ENCODE peak calls at places on chromosome 2, in nine cellular contexts. G, U, N, Y, S, C, H, Q and X are unnamed samples.

GRCh38 chr2:156006721-156007618 is 325.6 kb downstream of the NR4A2 start:
- DNase-seq in S (peak; percentile 6), H (no peak), Q (no peak), G (no peak), C (peak; percentile 2), U (no peak), Y (no peak), N (no peak), X (no peak)

GRCh38 chr2:191811807-191812602 is 34.9 kb downstream of the CAVIN2 start:
- DNase-seq in H (peak; percentile 85), Q (peak; percentile 62), S (peak; percentile 38), C (peak; percentile 22), N (peak; percentile 33), U (peak; percentile 49), Y (peak; percentile 83), G (peak; percentile 75), X (peak; percentile 55)

GRCh38 chr2:159497256-159497655 is 119.1 kb downstream of the BAZ2B start:
- DNase-seq in Y (peak; percentile 88), N (peak; percentile 16), G (no peak), H (peak; percentile 93), Q (no peak), S (no peak), C (no peak), U (no peak), X (peak; percentile 96)

GRCh38 chr2:63888490-63889402 is 47.0 kb downstream of the UGP2 start:
- DNase-seq in U (no peak), S (peak; percentile 27), G (peak; percentile 25), Q (no peak), C (no peak), N (no peak), H (peak; percentile 69), Y (peak; percentile 53), X (peak; percentile 39)

GRCh38 chr2:8582191-8582849 is 99.5 kb upstream of the ID2 start:
- DNase-seq in Y (no peak), H (no peak), C (no peak), Q (peak; percentile 38), U (peak; percentile 19), N (no peak), G (no peak), S (no peak), X (no peak)

GRCh38 chr2:69310267-69310666 is 76.8 kb downstream of the GFPT1 start:
- DNase-seq in Q (no peak), H (no peak), C (no peak), N (no peak), Y (no peak), G (peak; percentile 38), U (no peak), S (no peak), X (no peak)

GRCh38 chr2:71235930-71236587 is 9.2 kb upstream of the PAIP2B start:
- DNase-seq in S (no peak), Y (no peak), G (no peak), Q (no peak), N (no peak), U (no peak), C (peak; percentile 40), H (no peak), X (no peak)

GRCh38 chr2:65537651-65538385 is 105.4 kb upstream of the SPRED2 start:
- DNase-seq in Y (peak; percentile 33), Q (no peak), S (no peak), U (no peak), G (no peak), N (no peak), C (no peak), H (peak; percentile 32), X (peak; percentile 44)

GRCh38 chr2:178891265-178891958 is 84.2 kb upstream of the TTN start:
- DNase-seq in H (peak; percentile 86), N (peak; percentile 44), U (peak; percentile 51), S (no peak), Y (peak; percentile 83), Q (no peak), G (peak; percentile 42), C (peak; percentile 20), X (peak; percentile 66)

GRCh38 chr2:130358420-130359350 is 2.8 kb downstream of the PTPN18 start:
- DNase-seq in Q (no peak), S (no peak), G (no peak), C (no peak), N (no peak), H (no peak), U (no peak), Y (no peak), X (no peak)

GRCh38 chr2:118046628-118047210 is 32.8 kb upstream of the CCDC93 start:
- DNase-seq in Y (peak; percentile 68), S (no peak), G (no peak), C (no peak), U (no peak), H (peak; percentile 76), N (no peak), Q (no peak), X (peak; percentile 59)

GRCh38 chr2:174631009-174631981 is 33.7 kb upstream of the WIPF1 start:
- DNase-seq in G (no peak), Y (peak; percentile 75), C (no peak), Q (no peak), S (no peak), H (peak; percentile 82), N (peak; percentile 76), U (no peak), X (no peak)

GRCh38 chr2:166373951-166374350 is 1.8 kb downstream of the SCN9A start:
- DNase-seq in S (no peak), H (peak; percentile 92), U (no peak), G (no peak), Y (peak; percentile 34), Q (no peak), N (no peak), C (no peak), X (peak; percentile 91)
- H3K4me3 ChIP-seq in S (no peak overlapping the region), H (no peak overlapping the region), U (no peak overlapping the region), G (no peak overlapping the region), Y (no peak overlapping the region), Q (no peak overlapping the region), N (no peak overlapping the region), C (no peak overlapping the region), X (no peak overlapping the region)

GRCh38 chr2:39470580-39470979 is 33.5 kb upstream of the MAP4K3 start:
- DNase-seq in S (no peak), Y (no peak), U (no peak), N (no peak), Q (no peak), G (no peak), H (no peak), C (no peak), X (no peak)

GRCh38 chr2:39466311-39466710 is 29.2 kb upstream of the MAP4K3 start:
- DNase-seq in Q (no peak), G (no peak), N (no peak), S (no peak), U (no peak), Y (no peak), C (no peak), H (no peak), X (no peak)

GRCh38 chr2:39468574-39469331 is 31.7 kb upstream of the MAP4K3 start:
- DNase-seq in N (no peak), S (peak; percentile 24), H (peak; percentile 57), C (no peak), U (no peak), G (no peak), Q (no peak), Y (peak; percentile 80), X (no peak)

GRCh38 chr2:39464867-39465266 is 27.8 kb upstream of the MAP4K3 start:
- DNase-seq in Y (no peak), G (no peak), C (no peak), U (no peak), H (no peak), S (no peak), Q (no peak), N (no peak), X (no peak)

GRCh38 chr2:39469807-39470206 is 32.7 kb upstream of the MAP4K3 start:
- DNase-seq in U (peak; percentile 32), N (no peak), S (no peak), Q (no peak), Y (peak; percentile 58), H (peak; percentile 76), C (no peak), G (no peak), X (peak; percentile 70)
- H3K4me3 ChIP-seq in U (no peak overlapping the region), N (no peak overlapping the region), S (no peak overlapping the region), Q (no peak overlapping the region), Y (no peak overlapping the region), H (no peak overlapping the region), C (no peak overlapping the region), G (no peak overlapping the region), X (no peak overlapping the region)

GRCh38 chr2:171235262-171235881 is 74.7 kb upstream of the TLK1 start:
- DNase-seq in U (no peak), Q (no peak), H (no peak), C (no peak), G (no peak), N (no peak), S (no peak), Y (no peak), X (peak; percentile 12)
- H3K4me3 ChIP-seq in U (no peak overlapping the region), Q (no peak overlapping the region), H (no peak overlapping the region), C (no peak overlapping the region), G (no peak overlapping the region), N (no peak overlapping the region), S (no peak overlapping the region), Y (no peak overlapping the region), X (no peak overlapping the region)

GRCh38 chr2:39416172-39416571 is 20.9 kb downstream of the MAP4K3 start:
- DNase-seq in H (peak; percentile 65), N (peak; percentile 47), C (no peak), Y (peak; percentile 60), S (no peak), Q (no peak), U (no peak), G (no peak), X (no peak)
- H3K4me3 ChIP-seq in H (no peak overlapping the region), N (no peak overlapping the region), C (no peak overlapping the region), Y (no peak overlapping the region), S (no peak overlapping the region), Q (no peak overlapping the region), U (no peak overlapping the region), G (no peak overlapping the region), X (no peak overlapping the region)

DNA sequence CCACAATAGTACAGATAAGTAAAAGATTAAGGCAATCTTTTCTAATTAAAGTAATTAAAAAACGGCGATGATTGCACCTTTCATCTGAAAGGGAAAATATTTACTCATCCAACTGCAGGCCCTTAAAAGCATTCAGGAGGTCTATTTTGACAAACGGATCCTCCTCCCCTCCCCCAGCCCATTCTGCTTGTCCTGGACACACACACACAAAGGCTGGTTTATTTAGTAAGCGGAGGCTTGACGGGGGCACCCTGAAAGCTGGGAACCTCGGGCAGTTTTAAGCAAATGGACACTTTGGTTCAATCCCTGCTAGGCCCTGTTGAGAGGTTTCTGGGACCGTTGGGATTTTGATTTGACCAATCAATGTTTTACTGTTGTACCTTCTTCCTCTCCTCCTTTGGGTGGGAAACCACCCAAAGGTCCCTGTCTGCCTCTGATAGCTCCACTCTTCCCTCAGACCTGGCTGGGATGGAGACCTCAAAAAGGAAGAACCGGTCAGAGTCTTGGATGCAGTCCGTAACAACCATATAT is 135.8 kb upstream of the HAAO start:
- DNase-seq in Y (no peak), S (no peak), U (no peak), N (no peak), H (no peak), G (peak; percentile 27), C (no peak), Q (no peak), X (no peak)
- H3K4me3 ChIP-seq in Y (no peak overlapping the region), S (no peak overlapping the region), U (no peak overlapping the region), N (no peak overlapping the region), H (no peak overlapping the region), G (no peak overlapping the region), C (no peak overlapping the region), Q (no peak overlapping the region), X (no peak overlapping the region)